ENCODE peak calls at places on chromosomes 3 and 15, in four cellular contexts. Y is cerebellar cortex; R is psoas muscle; Z is stimulated activated CD4-positive, alpha-beta T cell treated with anti-CD3 and anti-CD28 coated beads, Interleukin-1b, Interleukin-23, amount 100 ng/mL, for 1 hour. D is an unnamed sample.

GRCh38 chr15:71136159-71137137 is 21.2 kb downstream of the THSD4 start:
- DNase-seq in Y (no peak), R (no peak), Z (no peak), D (no peak)

GRCh38 chr3:185069583-185070030 is 83.3 kb downstream of the C3orf70 start:
- DNase-seq in Y (no peak), R (no peak), Z (no peak), D (no peak)

GRCh38 chr3:65706786-65707568 is 331.7 kb downstream of the MAGI1 start:
- DNase-seq in Y (no peak), R (no peak), Z (no peak), D (no peak)

GRCh38 chr3:183310936-183311335 is 57.9 kb downstream of the B3GNT5 start:
- DNase-seq in Y (no peak), R (no peak), Z (no peak), D (no peak)

GRCh38 chr3:39138804-39139415 is 14.5 kb downstream of the CSRNP1 start:
- DNase-seq in Y (peak), R (peak), Z (no peak), D (no peak)

GRCh38 chr3:180265551-180265950 is 228.8 kb upstream of the PEX5L start:
- DNase-seq in Y (no peak), R (no peak), Z (no peak), D (no peak)

GRCh38 chr15:40263036-40263754 is 19.7 kb downstream of the ANKRD63 start:
- DNase-seq in Y (no peak), R (no peak), Z (no peak), D (no peak)

GRCh38 chr3:124810970-124811369 is 76.2 kb downstream of the ITGB5 start:
- DNase-seq in Y (no peak), R (no peak), Z (no peak), D (no peak)

GRCh38 chr3:127622031-127622430 is 7.0 kb upstream of the PODXL2 start:
- DNase-seq in Y (no peak), R (no peak), Z (no peak), D (no peak)

GRCh38 chr3:177452487-177452886 is 255.2 kb upstream of the TBL1XR1 start:
- DNase-seq in Y (no peak), R (no peak), Z (no peak), D (no peak)

GRCh38 chr3:57544181-57545125 is at the start of gene DNAH12:
- DNase-seq in Y (peak), R (no peak), Z (no peak), D (peak)

GRCh38 chr15:84855032-84855645 is 29.3 kb upstream of the SLC28A1 start:
- DNase-seq in Y (no peak), R (no peak), Z (no peak), D (no peak)

GRCh38 chr15:87293016-87293415 is 963.5 kb downstream of the NTRK3 start:
- DNase-seq in Y (no peak), R (no peak), Z (no peak), D (no peak)

GRCh38 chr15:67805871-67806538 is 19.3 kb upstream of the SKOR1 start:
- DNase-seq in Y (no peak), R (no peak), Z (no peak), D (no peak)

GRCh38 chr3:57382933-57383332 is 90.4 kb upstream of the ASB14 start:
- DNase-seq in Y (no peak), R (no peak), Z (no peak), D (no peak)

GRCh38 chr15:83435782-83436181 is 11.4 kb upstream of the SH3GL3 start:
- DNase-seq in Y (no peak), R (no peak), Z (no peak), D (no peak)

GRCh38 chr3:150384517-150385212 is 23.4 kb upstream of the TSC22D2 start:
- DNase-seq in Y (peak), R (no peak), Z (no peak), D (peak)

GRCh38 chr3:71066849-71067261 is 516.7 kb downstream of the FOXP1 start:
- DNase-seq in Y (no peak), R (no peak), Z (no peak), D (no peak)

GRCh38 chr3:33456756-33457155 is 16.6 kb upstream of the UBP1 start:
- DNase-seq in Y (no peak), R (no peak), Z (no peak), D (no peak)

GRCh38 chr3:30232546-30232945 is 373.9 kb upstream of the TGFBR2 start:
- DNase-seq in Y (no peak), R (no peak), Z (no peak), D (no peak)

GRCh38 chr3:34012102-34012461 is 213.7 kb downstream of the PDCD6IP start:
- DNase-seq in Y (no peak), R (no peak), Z (no peak), D (no peak)

GRCh38 chr15:57797608-57798267 is 91.2 kb downstream of the POLR2M start:
- DNase-seq in Y (no peak), R (no peak), Z (no peak), D (no peak)

GRCh38 chr15:74798388-74799254 is 14.0 kb upstream of the LMAN1L start:
- DNase-seq in Y (peak), R (peak), Z (no peak), D (no peak)

GRCh38 chr3:65975031-65975430 is 63.7 kb downstream of the MAGI1 start:
- DNase-seq in Y (no peak), R (no peak), Z (no peak), D (no peak)

GRCh38 chr3:149992416-149993058 is 21.8 kb upstream of the PFN2 start:
- DNase-seq in Y (no peak), R (no peak), Z (no peak), D (no peak)

GRCh38 chr15:28086175-28086703 is 12.9 kb downstream of the OCA2 start:
- DNase-seq in Y (peak), R (no peak), Z (no peak), D (no peak)

GRCh38 chr3:88957751-88958452 is 149.5 kb upstream of the EPHA3 start:
- DNase-seq in Y (no peak), R (no peak), Z (no peak), D (no peak)

GRCh38 chr15:60639502-60639901 is 160.6 kb upstream of the ICE2 start:
- DNase-seq in Y (no peak), R (no peak), Z (no peak), D (no peak)

GRCh38 chr3:156818890-156819289 is 7.3 kb upstream of the LEKR1 start:
- DNase-seq in Y (no peak), R (no peak), Z (no peak), D (no peak)

GRCh38 chr3:149000207-149000745 is 8.9 kb downstream of the GYG1 start:
- DNase-seq in Y (no peak), R (no peak), Z (no peak), D (no peak)

GRCh38 chr15:35137175-35137574 is 52.1 kb upstream of the NANOGP8 start:
- DNase-seq in Y (no peak), R (no peak), Z (no peak), D (no peak)